ENCODE peak calls at places on chromosomes 4 and X, in eight cellular contexts. M is MM.1S, V is natural killer cell, J is colonic mucosa, L is brain microvascular endothelial cell, E is AG10803, R is A549, A is bronchial epithelial cell. Q is an unnamed sample.

GRCh38 chr4:76989391-76990061 is 40.0 kb downstream of the SEPTIN11 start:
- DNase-seq in J (no peak), M (no peak), A (no peak), E (no peak), R (no peak), V (peak), L (no peak), Q (no peak)

GRCh38 chrX:20205927-20206708 is 60.6 kb downstream of the RPS6KA3 start:
- DNase-seq in A (no peak), V (no peak), E (no peak), L (peak), M (no peak), R (no peak), J (no peak), Q (no peak)

GRCh38 chrX:11113731-11114130 is 2.6 kb downstream of the HCCS start:
- DNase-seq in L (no peak), V (no peak), M (peak), R (no peak), E (peak), J (no peak), A (no peak), Q (peak)

GRCh38 chrX:36577006-36577405 is 431.2 kb upstream of the FAM47C start:
- DNase-seq in V (no peak), R (no peak), J (no peak), A (peak), M (no peak), E (no peak), L (no peak), Q (no peak)

GRCh38 chrX:48473718-48473990 is 2.3 kb upstream of the FTSJ1 start:
- DNase-seq in L (no peak), V (no peak), E (no peak), R (no peak), J (no peak), M (no peak), A (no peak), Q (no peak)

GRCh38 chr4:52843958-52844357 is 18.2 kb upstream of the RASL11B start:
- DNase-seq in J (no peak), V (no peak), M (no peak), R (no peak), A (no peak), E (no peak), L (no peak), Q (no peak)

GRCh38 chrX:96685205-96686099 is 810 bp downstream of the DIAPH2 start:
- DNase-seq in R (no peak), V (peak), A (peak), E (peak), J (peak), M (peak), L (peak), Q (peak)

GRCh38 chrX:130224810-130225209 is 43.9 kb downstream of the ZNF280C start:
- DNase-seq in V (no peak), J (no peak), L (no peak), R (no peak), E (peak), M (no peak), A (peak), Q (no peak)

GRCh38 chrX:340121-340520 is 21.5 kb upstream of the GTPBP6 start:
- DNase-seq in A (no peak), E (no peak), R (no peak), L (no peak), V (peak), M (no peak), J (no peak), Q (no peak)

GRCh38 chrX:134632386-134632785 is 25.9 kb downstream of the PLAC1 start:
- DNase-seq in J (no peak), M (no peak), V (no peak), R (no peak), E (no peak), L (no peak), A (no peak), Q (no peak)

GRCh38 chr4:185122681-185123345 is 20.3 kb upstream of the SLC25A4 start:
- DNase-seq in J (no peak), L (no peak), R (no peak), A (no peak), M (peak), V (no peak), E (no peak), Q (peak)

GRCh38 chr4:117134386-117134785 is 49.0 kb upstream of the TRAM1L1 start:
- DNase-seq in E (peak), V (no peak), A (peak), M (peak), L (peak), R (peak), J (no peak), Q (peak)

GRCh38 chr4:14157262-14157661 is 529.7 kb upstream of the BOD1L1 start:
- DNase-seq in A (no peak), E (no peak), J (no peak), L (no peak), V (no peak), R (no peak), M (no peak), Q (no peak)

GRCh38 chr4:8515316-8516060 is 64.7 kb upstream of the GPR78 start:
- DNase-seq in A (no peak), J (no peak), V (no peak), M (no peak), R (no peak), L (peak), E (peak), Q (peak)

GRCh38 chr4:177573487-177573886 is 131.2 kb upstream of the AGA start:
- DNase-seq in V (no peak), A (peak), J (no peak), R (peak), M (no peak), E (peak), L (peak), Q (peak)

GRCh38 chr4:10299601-10300000 is 157.6 kb downstream of the ZNF518B start:
- DNase-seq in E (peak), J (no peak), R (no peak), M (no peak), V (no peak), A (peak), L (no peak), Q (peak)

GRCh38 chrX:140525448-140525847 is 20.6 kb upstream of the SOX3 start:
- DNase-seq in A (peak), L (no peak), J (no peak), R (no peak), M (no peak), V (no peak), E (peak), Q (no peak)

GRCh38 chr4:76585270-76585669 is 150.2 kb downstream of the SHROOM3 start:
- DNase-seq in J (no peak), R (no peak), A (no peak), V (no peak), M (no peak), L (peak), E (no peak), Q (no peak)

GRCh38 chr4:40309250-40309774 is 25.8 kb upstream of the CHRNA9 start:
- DNase-seq in M (peak), V (peak), J (peak), E (peak), R (peak), L (peak), A (peak), Q (peak)

GRCh38 chr4:39814403-39815185 is 116.7 kb downstream of the UBE2K start:
- DNase-seq in V (peak), L (peak), E (peak), J (no peak), R (peak), A (no peak), M (no peak), Q (no peak)

GRCh38 chr4:172042714-172043114 is 229.5 kb downstream of the GALNTL6 start:
- DNase-seq in R (no peak), E (no peak), A (peak), L (no peak), J (no peak), M (no peak), V (no peak), Q (no peak)

GRCh38 chr4:7429069-7429416 is 5.7 kb downstream of the PSAPL1 start:
- DNase-seq in E (no peak), M (no peak), V (no peak), R (no peak), A (no peak), J (no peak), L (no peak), Q (no peak)

GRCh38 chrX:91434351-91435168 is at the start of gene PABPC5:
- DNase-seq in R (no peak), L (peak), A (peak), V (no peak), J (peak), M (no peak), E (peak), Q (no peak)

GRCh38 chr4:144647095-144647959 is 1.4 kb downstream of the HHIP start:
- DNase-seq in M (no peak), E (no peak), J (no peak), V (no peak), A (no peak), R (peak), L (peak), Q (no peak)

GRCh38 chr4:10032625-10033024 is 11.3 kb upstream of the SLC2A9 start:
- DNase-seq in M (no peak), R (no peak), A (peak), V (no peak), J (no peak), E (peak), L (peak), Q (peak)

GRCh38 chrX:133670394-133670793 is 255.1 kb upstream of the GPC4 start:
- DNase-seq in V (no peak), L (peak), E (peak), M (peak), R (peak), A (peak), J (peak), Q (no peak)

GRCh38 chrX:10085223-10085622 is 71.6 kb upstream of the CLCN4 start:
- DNase-seq in E (no peak), R (no peak), V (no peak), L (no peak), M (peak), J (no peak), A (peak), Q (no peak)

GRCh38 chr4:112885897-112886296 is 163.6 kb upstream of the ANK2 start:
- DNase-seq in V (no peak), M (no peak), R (no peak), A (no peak), E (no peak), L (no peak), J (no peak), Q (no peak)

GRCh38 chr4:39237179-39237578 is 54.9 kb downstream of the WDR19 start:
- DNase-seq in L (no peak), R (no peak), E (no peak), V (no peak), M (no peak), A (no peak), J (no peak), Q (no peak)

GRCh38 chr4:153616005-153616555 is 68.0 kb upstream of the TLR2 start:
- DNase-seq in M (no peak), R (no peak), V (no peak), J (no peak), A (no peak), E (no peak), L (no peak), Q (no peak)

GRCh38 chrX:42664706-42665105 is 113.3 kb downstream of the PPP1R2C start:
- DNase-seq in M (no peak), J (no peak), E (no peak), L (no peak), V (no peak), R (no peak), A (no peak), Q (no peak)

GRCh38 chrX:1451676-1452496 is 823 bp downstream of the ASMTL start:
- DNase-seq in A (no peak), V (no peak), E (no peak), M (no peak), J (peak), R (no peak), L (no peak), Q (no peak)

GRCh38 chr4:41204400-41204978 is 9.9 kb downstream of the APBB2 start:
- DNase-seq in M (no peak), J (no peak), R (no peak), V (no peak), E (peak), A (peak), L (peak), Q (peak)

GRCh38 chr4:121041307-121042090 is 30.8 kb downstream of the NDNF start:
- DNase-seq in E (no peak), A (peak), M (peak), V (no peak), L (no peak), J (no peak), R (no peak), Q (no peak)

GRCh38 chrX:19344661-19345060 is 934 bp downstream of the PDHA1 start:
- DNase-seq in A (no peak), V (no peak), L (no peak), E (no peak), J (no peak), M (no peak), R (no peak), Q (no peak)

GRCh38 chr4:53676402-53676871 is 85.2 kb upstream of the LNX1 start:
- DNase-seq in L (no peak), M (no peak), R (no peak), J (no peak), A (peak), E (peak), V (no peak), Q (no peak)

GRCh38 chr4:156638925-156639605 is 332.5 kb downstream of the PDGFC start:
- DNase-seq in E (peak), A (peak), J (no peak), L (peak), M (no peak), V (no peak), R (no peak), Q (peak)

DNA sequence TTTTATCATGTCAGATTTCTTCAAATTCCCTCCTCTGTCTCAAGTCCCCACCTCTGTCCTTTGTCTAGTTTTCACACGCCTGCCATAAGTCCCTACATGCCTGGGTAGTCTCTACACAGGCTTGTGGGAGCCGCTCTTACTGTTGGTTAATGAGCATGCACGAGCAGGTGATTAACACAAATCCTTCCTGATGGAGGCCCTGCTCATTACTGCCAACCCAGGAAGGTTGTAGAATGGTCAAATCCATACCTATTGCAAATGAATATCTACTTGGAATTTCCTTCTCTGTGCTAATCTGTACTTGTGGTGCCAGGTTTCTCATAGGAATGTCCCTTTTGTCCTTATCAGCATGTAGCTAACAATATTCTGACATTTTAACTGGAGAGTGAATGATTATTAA is 208.4 kb upstream of the HDX start:
- DNase-seq in V (no peak), L (no peak), J (no peak), A (peak), R (no peak), M (no peak), E (no peak), Q (no peak)
- TF ChIP-seq CTCF in V (no peak), L (no peak), J (no peak), A (no peak), R (no peak), M (no peak), E (no peak), Q (no peak)

DNA sequence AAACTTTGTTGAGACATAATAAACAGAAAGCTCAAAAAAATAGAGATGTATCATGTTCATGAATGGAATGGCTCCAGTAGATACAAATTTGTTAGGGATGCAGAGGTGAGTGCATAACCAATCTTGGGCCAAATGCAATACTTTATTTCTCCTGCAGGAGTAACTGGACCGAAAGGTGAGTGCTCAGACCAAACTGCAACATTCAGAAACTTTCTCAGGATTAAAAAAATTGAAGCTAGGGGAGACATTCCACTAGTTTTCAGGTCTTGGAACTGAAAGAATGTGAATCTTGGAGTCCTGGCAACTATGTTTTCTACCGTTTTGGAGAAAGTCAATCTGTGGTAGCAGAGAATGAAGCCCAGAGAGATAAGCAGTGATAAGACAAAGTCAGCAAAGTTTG is 21.2 kb upstream of the LCORL start:
- DNase-seq in M (no peak), V (no peak), R (no peak), J (no peak), E (no peak), L (no peak), A (no peak), Q (no peak)
- TF ChIP-seq CTCF in M (peak), V (peak), R (no peak), J (peak), E (peak), L (peak), A (peak), Q (peak)

GRCh38 chr4:602559-602942 is 22.8 kb upstream of the PDE6B start:
- DNase-seq in R (no peak), J (peak), E (no peak), L (no peak), A (peak), M (no peak), V (peak), Q (no peak)
- TF ChIP-seq CTCF in R (no peak), J (peak), E (peak), L (peak), A (peak), M (no peak), V (peak), Q (peak)

GRCh38 chrX:135927897-135928296 is 34.4 kb downstream of the SAGE1 start:
- DNase-seq in E (no peak), L (no peak), R (no peak), V (no peak), J (no peak), M (no peak), A (no peak), Q (no peak)

DNA sequence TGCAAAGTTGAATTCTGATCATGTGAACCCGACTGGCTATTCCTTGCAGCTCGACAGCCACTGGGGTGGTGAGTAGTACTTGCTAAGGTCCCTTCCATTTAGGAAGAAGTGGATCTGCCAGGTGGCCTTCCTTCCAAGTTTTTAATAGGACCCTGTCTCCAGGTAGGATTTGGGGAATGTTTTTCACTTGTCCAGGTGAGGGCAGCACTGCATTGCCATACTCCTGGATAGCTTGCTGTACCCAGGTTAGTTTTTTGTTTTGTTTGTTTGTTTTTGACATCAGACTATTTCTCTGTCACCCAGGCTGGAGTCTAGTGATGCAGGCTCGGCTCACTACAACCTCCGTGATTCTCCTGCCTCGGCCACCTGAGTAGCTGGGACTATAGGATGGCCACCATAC is 29.8 kb downstream of the SAGE1 start:
- DNase-seq in M (no peak), V (no peak), R (peak), J (no peak), A (peak), E (no peak), L (no peak), Q (peak)
- TF ChIP-seq CTCF in M (peak), V (no peak), R (peak), J (no peak), A (peak), E (peak), L (peak), Q (peak)

DNA sequence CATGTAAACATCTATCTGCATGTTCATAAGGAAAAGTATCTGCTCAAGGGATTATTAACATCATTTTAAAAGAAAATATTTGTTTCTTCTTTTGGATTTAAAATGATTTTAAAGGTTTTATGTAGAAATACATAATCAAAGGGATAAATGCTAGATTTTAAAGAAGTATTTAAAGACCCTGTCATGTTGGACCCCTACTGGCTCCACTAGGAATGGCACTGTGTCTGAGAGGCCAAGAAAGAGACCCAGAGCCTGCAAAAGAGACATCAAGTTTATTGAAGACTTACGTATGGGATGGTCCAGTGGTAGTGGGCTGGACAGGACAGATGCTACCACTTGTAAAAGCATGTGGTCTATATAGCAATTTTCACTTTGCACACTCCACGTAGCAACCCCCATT is 78.7 kb upstream of the PCDH18 start:
- DNase-seq in L (peak), E (no peak), V (no peak), J (no peak), R (no peak), A (peak), M (peak), Q (peak)
- TF ChIP-seq CTCF in L (peak), E (peak), V (no peak), J (no peak), R (no peak), A (peak), M (peak), Q (peak)

DNA sequence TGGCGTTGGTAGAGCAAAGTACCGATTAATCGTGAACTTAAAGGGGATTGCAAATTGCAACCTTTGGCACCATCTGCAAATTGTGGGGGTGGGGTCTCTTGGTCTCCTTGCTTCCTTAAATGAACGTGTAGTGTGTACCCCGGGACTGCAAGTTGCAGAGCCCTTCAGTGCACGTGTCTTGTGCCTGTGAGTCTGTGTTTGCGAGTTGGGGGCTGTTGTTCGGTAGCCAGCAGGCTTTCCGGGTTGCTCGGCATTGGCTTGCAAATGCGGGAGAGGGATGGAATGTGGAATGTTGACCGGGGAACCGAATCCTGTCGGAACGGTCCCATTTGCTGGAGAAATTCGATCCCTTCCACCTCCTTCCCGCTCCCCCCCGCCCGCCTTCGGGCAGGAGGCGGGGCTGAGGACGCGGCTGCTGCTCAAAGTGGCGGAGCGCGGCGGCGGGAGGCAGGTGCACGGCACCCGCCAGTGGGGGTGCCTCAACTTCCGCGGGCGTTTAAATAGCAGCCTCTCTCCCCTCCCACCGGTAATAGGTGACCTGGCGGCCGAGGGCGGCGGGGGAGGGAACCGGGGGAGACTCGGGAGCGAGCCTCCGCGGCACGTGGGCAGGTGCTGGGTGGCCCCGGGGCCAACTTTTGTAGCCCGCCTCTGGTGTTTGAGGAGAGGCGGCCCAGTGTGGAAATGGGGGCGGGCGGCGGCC is 1.5 kb downstream of the JADE1 start:
- DNase-seq in V (peak), M (peak), E (peak), J (peak), R (peak), A (peak), L (peak), Q (peak)
- TF ChIP-seq CTCF in V (no peak), M (no peak), E (no peak), J (no peak), R (no peak), A (no peak), L (no peak), Q (no peak)